ENCODE peak calls at places on chromosomes 12 and 14, in ten cellular contexts. Y is sigmoid colon; D is heart right ventricle; L is H54; A is WERI-Rb-1; C is GDM1; G is renal cortical epithelial cell; F is activated T-helper 2 cell treated with anti-CD3 and anti-CD28 coated beads, Interferon-gamma antibody, Interleukin-2, Interleukin-4, amounts not matched to agents 10 μg/mL and 5 μg/mL and 100 μg/mL, durations not matched to agents 14 hours and 24 hours and 36 hours; U is H1; E is pons. R is an unnamed sample.

GRCh38 chr12:6605425-6606330 is 1.5 kb downstream of the CHD4 start:
- DNase-seq in Y (peak), D (peak), L (peak), A (no peak), C (no peak), G (peak), F (peak), U (no peak), E (no peak), R (peak)

GRCh38 chr12:56565510-56566101 is 44.0 kb downstream of the RBMS2 start:
- DNase-seq in Y (peak), D (peak), L (peak), A (peak), C (no peak), G (peak), F (no peak), U (no peak), E (peak), R (peak)

GRCh38 chr14:71620401-71620800 is 311.8 kb upstream of the RGS6 start:
- DNase-seq in Y (no peak), D (no peak), L (peak), A (no peak), C (no peak), G (peak), F (no peak), U (no peak), E (no peak), R (no peak)

GRCh38 chr12:81083018-81083417 is 5.1 kb downstream of the ACSS3 start:
- DNase-seq in Y (no peak), D (no peak), L (no peak), A (no peak), C (no peak), G (no peak), F (no peak), U (no peak), E (no peak), R (no peak)

GRCh38 chr12:18895946-18896345 is 158.0 kb downstream of the CAPZA3 start:
- DNase-seq in Y (no peak), D (peak), L (no peak), A (peak), C (no peak), G (no peak), F (no peak), U (peak), E (no peak), R (peak)

GRCh38 chr12:62948123-62948522 is 13.2 kb upstream of the PPM1H start:
- DNase-seq in Y (no peak), D (no peak), L (no peak), A (no peak), C (no peak), G (no peak), F (no peak), U (no peak), E (no peak), R (no peak)

GRCh38 chr12:76764856-76765255 is 941 bp downstream of the ZDHHC17 start:
- DNase-seq in Y (no peak), D (no peak), L (no peak), A (no peak), C (no peak), G (peak), F (no peak), U (no peak), E (peak), R (no peak)

GRCh38 chr14:104114421-104115130 is 23.8 kb upstream of the KIF26A start:
- DNase-seq in Y (no peak), D (no peak), L (no peak), A (peak), C (no peak), G (no peak), F (no peak), U (no peak), E (no peak), R (peak)

GRCh38 chr12:57618966-57619433 is 7.8 kb downstream of the ARHGEF25 start:
- DNase-seq in Y (peak), D (no peak), L (no peak), A (no peak), C (no peak), G (no peak), F (no peak), U (no peak), E (no peak), R (no peak)

GRCh38 chr14:102140027-102140749 is 491 bp downstream of the WDR20 start:
- DNase-seq in Y (peak), D (no peak), L (peak), A (peak), C (no peak), G (no peak), F (peak), U (no peak), E (no peak), R (peak)

GRCh38 chr12:107131832-107132616 is 38.7 kb upstream of the CRY1 start:
- DNase-seq in Y (no peak), D (peak), L (peak), A (peak), C (no peak), G (peak), F (no peak), U (peak), E (peak), R (peak)

GRCh38 chr12:67077617-67078016 is 191.5 kb upstream of the CAND1 start:
- DNase-seq in Y (no peak), D (no peak), L (peak), A (no peak), C (no peak), G (peak), F (no peak), U (no peak), E (no peak), R (no peak)

GRCh38 chr14:95228240-95228639 is 70.9 kb upstream of the DICER1 start:
- DNase-seq in Y (no peak), D (no peak), L (no peak), A (no peak), C (no peak), G (peak), F (no peak), U (no peak), E (no peak), R (no peak)

GRCh38 chr12:18382486-18382885 is 121.2 kb downstream of the PIK3C2G start:
- DNase-seq in Y (no peak), D (no peak), L (no peak), A (no peak), C (no peak), G (peak), F (no peak), U (no peak), E (no peak), R (no peak)

GRCh38 chr14:23300687-23301223 is 1.9 kb downstream of the PPP1R3E start:
- DNase-seq in Y (peak), D (peak), L (peak), A (peak), C (no peak), G (no peak), F (peak), U (no peak), E (peak), R (peak)

GRCh38 chr12:115349711-115350110 is 665.7 kb upstream of the TBX3 start:
- DNase-seq in Y (no peak), D (no peak), L (no peak), A (no peak), C (no peak), G (no peak), F (no peak), U (no peak), E (no peak), R (no peak)

GRCh38 chr14:72576258-72576657 is 317.6 kb downstream of the DPF3 start:
- DNase-seq in Y (no peak), D (no peak), L (no peak), A (no peak), C (no peak), G (no peak), F (no peak), U (no peak), E (no peak), R (no peak)

GRCh38 chr12:22262309-22262708 is 72.2 kb downstream of the ST8SIA1 start:
- DNase-seq in Y (no peak), D (no peak), L (no peak), A (no peak), C (no peak), G (peak), F (no peak), U (no peak), E (no peak), R (peak)

GRCh38 chr14:59244581-59244980 is 56.1 kb downstream of the DAAM1 start:
- DNase-seq in Y (no peak), D (no peak), L (no peak), A (no peak), C (no peak), G (peak), F (no peak), U (no peak), E (no peak), R (peak)

GRCh38 chr12:66602483-66603143 is 76.3 kb downstream of the GRIP1 start:
- DNase-seq in Y (no peak), D (no peak), L (no peak), A (no peak), C (no peak), G (no peak), F (no peak), U (no peak), E (no peak), R (no peak)

R was measured in islet precursor cell.